ENCODE peak calls at places on chromosomes 13 and 19, in ten cellular contexts. K is progenitor cell of endocrine pancreas; H is EH; F is GOT3; U is fibroblast of the aortic adventitia; Y is midbrain; B is central memory CD4-positive, alpha-beta T cell; E is kidney epithelial cell; C is activated naive CD4-positive, alpha-beta T cell treated with anti-CD3 and anti-CD28 coated beads, Interleukin-2, amount 50 U/mL, for 16 hours; T is G401. Q is an unnamed sample.

GRCh38 chr13:44088911-44089851 is 209.5 kb downstream of the LACC1 start:
- DNase-seq in K (no peak), E (no peak), H (peak), Y (no peak), F (no peak), T (no peak), C (no peak), U (no peak), B (peak), Q (no peak)

GRCh38 chr13:104779311-104779710 is 1713.1 kb upstream of the SLC10A2 start:
- DNase-seq in H (no peak), B (no peak), T (no peak), U (no peak), Y (no peak), F (no peak), C (no peak), K (no peak), E (no peak), Q (no peak)

GRCh38 chr19:33286899-33287298 is 15.4 kb downstream of the CEBPA start:
- DNase-seq in H (no peak), F (no peak), B (no peak), U (no peak), T (no peak), Y (no peak), E (no peak), K (no peak), C (no peak), Q (no peak)

GRCh38 chr13:76552373-76552772 is 333.8 kb downstream of the KCTD12 start:
- DNase-seq in F (no peak), T (no peak), C (no peak), H (no peak), E (no peak), B (no peak), K (no peak), Y (no peak), U (no peak), Q (no peak)

GRCh38 chr19:1321539-1321938 is 35.9 kb downstream of the EFNA2 start:
- DNase-seq in H (no peak), C (no peak), B (no peak), T (no peak), U (no peak), K (no peak), E (no peak), Y (no peak), F (no peak), Q (no peak)

GRCh38 chr19:15264061-15264932 is 32.0 kb upstream of the EPHX3 start:
- DNase-seq in E (no peak), F (no peak), H (peak), K (peak), B (peak), T (peak), U (peak), Y (peak), C (peak), Q (peak)

GRCh38 chr19:19619121-19619848 is 798 bp upstream of the PBX4 start:
- DNase-seq in K (no peak), U (no peak), B (no peak), Y (no peak), F (no peak), E (no peak), C (no peak), T (no peak), H (no peak), Q (no peak)

GRCh38 chr19:41701401-41702075 is 6.9 kb upstream of the CEACAM5 start:
- DNase-seq in F (no peak), C (no peak), K (no peak), Y (no peak), E (no peak), H (no peak), B (no peak), T (no peak), U (no peak), Q (no peak)

GRCh38 chr13:73880365-73880764 is 253.8 kb downstream of the KLF12 start:
- DNase-seq in F (no peak), K (no peak), T (no peak), B (no peak), Y (no peak), H (peak), E (no peak), C (no peak), U (no peak), Q (no peak)

GRCh38 chr19:27765912-27766725 is 1446.8 kb downstream of the UQCRFS1 start:
- DNase-seq in T (peak), F (no peak), C (no peak), E (no peak), B (no peak), K (no peak), H (no peak), U (no peak), Y (no peak), Q (no peak)

GRCh38 chr13:105974380-105974779 is 561.1 kb downstream of the EFNB2 start:
- DNase-seq in B (no peak), C (no peak), H (no peak), T (no peak), K (no peak), Y (no peak), E (no peak), F (no peak), U (no peak), Q (no peak)

GRCh38 chr19:47001584-47001983 is 18.1 kb upstream of the NPAS1 start:
- DNase-seq in Y (no peak), H (no peak), T (no peak), E (no peak), K (no peak), F (no peak), C (no peak), B (no peak), U (no peak), Q (no peak)

GRCh38 chr13:106373989-106374572 is 161.4 kb downstream of the EFNB2 start:
- DNase-seq in K (no peak), Y (peak), F (no peak), E (no peak), C (no peak), U (peak), H (peak), B (no peak), T (no peak), Q (no peak)

GRCh38 chr19:15871570-15871969 is 26.3 kb downstream of the CYP4F2 start:
- DNase-seq in B (no peak), Y (no peak), U (no peak), E (no peak), T (no peak), K (no peak), F (no peak), C (peak), H (no peak), Q (no peak)

GRCh38 chr13:38990693-38991092 is at the start of gene STOML3:
- DNase-seq in U (no peak), C (no peak), B (no peak), T (no peak), E (no peak), K (no peak), H (no peak), F (no peak), Y (no peak), Q (no peak)

GRCh38 chr13:91401916-91402315 is 3.5 kb downstream of the GPC5 start:
- DNase-seq in B (no peak), K (no peak), E (no peak), U (no peak), H (no peak), C (no peak), T (no peak), Y (no peak), F (no peak), Q (no peak)

GRCh38 chr19:10863107-10863700 is 8.1 kb upstream of the CARM1 start:
- DNase-seq in B (no peak), H (peak), K (no peak), U (peak), T (no peak), C (no peak), E (peak), Y (no peak), F (no peak), Q (no peak)

GRCh38 chr19:29662604-29663404 is 2.5 kb upstream of the PLEKHF1 start:
- DNase-seq in F (peak), H (peak), C (no peak), B (no peak), K (no peak), U (peak), Y (peak), T (peak), E (peak), Q (no peak)

GRCh38 chr13:52862358-52863206 is 14.1 kb upstream of the PCDH8 start:
- DNase-seq in C (no peak), E (no peak), F (no peak), Y (no peak), K (peak), T (no peak), U (no peak), B (no peak), H (peak), Q (no peak)

GRCh38 chr19:15466851-15467733 is 2.7 kb upstream of the RASAL3 start:
- DNase-seq in U (peak), E (no peak), Y (no peak), H (peak), K (no peak), C (peak), T (no peak), B (peak), F (no peak), Q (no peak)

GRCh38 chr19:4157164-4157563 is 3.7 kb downstream of the CREB3L3 start:
- DNase-seq in U (no peak), B (no peak), H (no peak), E (no peak), K (no peak), T (no peak), C (no peak), F (no peak), Y (no peak), Q (no peak)

GRCh38 chr13:72125561-72125960 is 258.6 kb upstream of the DACH1 start:
- DNase-seq in F (no peak), H (peak), T (no peak), Y (no peak), B (no peak), C (no peak), K (no peak), U (no peak), E (no peak), Q (no peak)

GRCh38 chr19:33501957-33502356 is 19.6 kb downstream of the PEPD start:
- DNase-seq in K (no peak), F (no peak), T (no peak), H (no peak), C (no peak), E (no peak), B (no peak), U (no peak), Y (no peak), Q (no peak)

GRCh38 chr13:34107814-34108213 is 289.9 kb downstream of the RFC3 start:
- DNase-seq in F (no peak), H (no peak), C (no peak), Y (no peak), K (no peak), E (no peak), U (peak), T (no peak), B (no peak), Q (no peak)

Q was measured in SK-N-DZ.